ENCODE peak calls at places on chromosomes 7 and 10, in five cellular contexts. One of them, this sample, is unnamed.

GRCh38 chr7:87999261-87999660 is 65.2 kb downstream of the ADAM22 start:
- DNase-seq in activated T-helper 1 cell treated with anti-CD3 and anti-CD28 coated beads, Interleukin-12 subunit alpha, Interleukin-12 subunit beta, Interleukin-2, Interleukin-4 antibody, amounts not matched to agents 30 ng/mL and 10 ng/mL and 1 ng/mL, durations not matched to agents 14 hours and 24 hours and 36 hours: no peak
- DNase-seq in colonic mucosa: no peak
- DNase-seq in mesothelial cell of epicardium: no peak
- DNase-seq in activated CD8-positive, alpha-beta T cell treated with anti-CD3 and anti-CD28 coated beads for 36 hours: no peak
- DNase-seq in this sample: no peak

GRCh38 chr7:158094671-158095256 is 492.9 kb downstream of the PTPRN2 start:
- DNase-seq in activated CD8-positive, alpha-beta T cell treated with anti-CD3 and anti-CD28 coated beads for 36 hours: no peak
- DNase-seq in colonic mucosa: no peak
- DNase-seq in activated T-helper 1 cell treated with anti-CD3 and anti-CD28 coated beads, Interleukin-12 subunit alpha, Interleukin-12 subunit beta, Interleukin-2, Interleukin-4 antibody, amounts not matched to agents 30 ng/mL and 10 ng/mL and 1 ng/mL, durations not matched to agents 14 hours and 24 hours and 36 hours: no peak
- DNase-seq in mesothelial cell of epicardium: no peak
- DNase-seq in this sample: no peak

GRCh38 chr10:123379156-123379555 is 225.0 kb downstream of the BUB3 start:
- DNase-seq in mesothelial cell of epicardium: no peak
- DNase-seq in activated CD8-positive, alpha-beta T cell treated with anti-CD3 and anti-CD28 coated beads for 36 hours: no peak
- DNase-seq in colonic mucosa: no peak
- DNase-seq in activated T-helper 1 cell treated with anti-CD3 and anti-CD28 coated beads, Interleukin-12 subunit alpha, Interleukin-12 subunit beta, Interleukin-2, Interleukin-4 antibody, amounts not matched to agents 30 ng/mL and 10 ng/mL and 1 ng/mL, durations not matched to agents 14 hours and 24 hours and 36 hours: no peak
- DNase-seq in this sample: no peak

GRCh38 chr7:123916240-123916724 is 8.8 kb upstream of the SPAM1 start:
- DNase-seq in mesothelial cell of epicardium: no peak
- DNase-seq in activated CD8-positive, alpha-beta T cell treated with anti-CD3 and anti-CD28 coated beads for 36 hours: no peak
- DNase-seq in activated T-helper 1 cell treated with anti-CD3 and anti-CD28 coated beads, Interleukin-12 subunit alpha, Interleukin-12 subunit beta, Interleukin-2, Interleukin-4 antibody, amounts not matched to agents 30 ng/mL and 10 ng/mL and 1 ng/mL, durations not matched to agents 14 hours and 24 hours and 36 hours: no peak
- DNase-seq in colonic mucosa: peak; percentile 53
- DNase-seq in this sample: peak; percentile 72

GRCh38 chr10:98340946-98341345 is 73.0 kb upstream of the LOXL4 start:
- DNase-seq in colonic mucosa: no peak
- DNase-seq in activated T-helper 1 cell treated with anti-CD3 and anti-CD28 coated beads, Interleukin-12 subunit alpha, Interleukin-12 subunit beta, Interleukin-2, Interleukin-4 antibody, amounts not matched to agents 30 ng/mL and 10 ng/mL and 1 ng/mL, durations not matched to agents 14 hours and 24 hours and 36 hours: no peak
- DNase-seq in activated CD8-positive, alpha-beta T cell treated with anti-CD3 and anti-CD28 coated beads for 36 hours: no peak
- DNase-seq in mesothelial cell of epicardium: no peak
- DNase-seq in this sample: no peak

GRCh38 chr10:102113956-102114857 is 6.0 kb downstream of the LDB1 start:
- DNase-seq in colonic mucosa: peak; percentile 40
- DNase-seq in activated CD8-positive, alpha-beta T cell treated with anti-CD3 and anti-CD28 coated beads for 36 hours: peak; percentile 38
- DNase-seq in mesothelial cell of epicardium: no peak
- DNase-seq in activated T-helper 1 cell treated with anti-CD3 and anti-CD28 coated beads, Interleukin-12 subunit alpha, Interleukin-12 subunit beta, Interleukin-2, Interleukin-4 antibody, amounts not matched to agents 30 ng/mL and 10 ng/mL and 1 ng/mL, durations not matched to agents 14 hours and 24 hours and 36 hours: no peak
- DNase-seq in this sample: peak; percentile 37

GRCh38 chr10:95187617-95188016 is 6.4 kb upstream of the ACSM6 start:
- DNase-seq in activated CD8-positive, alpha-beta T cell treated with anti-CD3 and anti-CD28 coated beads for 36 hours: no peak
- DNase-seq in colonic mucosa: no peak
- DNase-seq in mesothelial cell of epicardium: no peak
- DNase-seq in activated T-helper 1 cell treated with anti-CD3 and anti-CD28 coated beads, Interleukin-12 subunit alpha, Interleukin-12 subunit beta, Interleukin-2, Interleukin-4 antibody, amounts not matched to agents 30 ng/mL and 10 ng/mL and 1 ng/mL, durations not matched to agents 14 hours and 24 hours and 36 hours: no peak
- DNase-seq in this sample: no peak

GRCh38 chr10:34696423-34696822 is 118.7 kb downstream of the PARD3 start:
- DNase-seq in mesothelial cell of epicardium: no peak
- DNase-seq in activated T-helper 1 cell treated with anti-CD3 and anti-CD28 coated beads, Interleukin-12 subunit alpha, Interleukin-12 subunit beta, Interleukin-2, Interleukin-4 antibody, amounts not matched to agents 30 ng/mL and 10 ng/mL and 1 ng/mL, durations not matched to agents 14 hours and 24 hours and 36 hours: no peak
- DNase-seq in activated CD8-positive, alpha-beta T cell treated with anti-CD3 and anti-CD28 coated beads for 36 hours: no peak
- DNase-seq in colonic mucosa: no peak
- DNase-seq in this sample: no peak

GRCh38 chr7:32093415-32094408 is 23.5 kb upstream of the PDE1C start:
- DNase-seq in mesothelial cell of epicardium: no peak
- DNase-seq in colonic mucosa: no peak
- DNase-seq in activated T-helper 1 cell treated with anti-CD3 and anti-CD28 coated beads, Interleukin-12 subunit alpha, Interleukin-12 subunit beta, Interleukin-2, Interleukin-4 antibody, amounts not matched to agents 30 ng/mL and 10 ng/mL and 1 ng/mL, durations not matched to agents 14 hours and 24 hours and 36 hours: no peak
- DNase-seq in activated CD8-positive, alpha-beta T cell treated with anti-CD3 and anti-CD28 coated beads for 36 hours: no peak
- DNase-seq in this sample: no peak

GRCh38 chr10:31129261-31129660 is 97.6 kb upstream of the ZNF438 start:
- DNase-seq in activated CD8-positive, alpha-beta T cell treated with anti-CD3 and anti-CD28 coated beads for 36 hours: no peak
- DNase-seq in mesothelial cell of epicardium: no peak
- DNase-seq in colonic mucosa: peak; percentile 38
- DNase-seq in activated T-helper 1 cell treated with anti-CD3 and anti-CD28 coated beads, Interleukin-12 subunit alpha, Interleukin-12 subunit beta, Interleukin-2, Interleukin-4 antibody, amounts not matched to agents 30 ng/mL and 10 ng/mL and 1 ng/mL, durations not matched to agents 14 hours and 24 hours and 36 hours: no peak
- DNase-seq in this sample: no peak

GRCh38 chr10:13977861-13978843 is 352.6 kb downstream of the FRMD4A start:
- DNase-seq in activated T-helper 1 cell treated with anti-CD3 and anti-CD28 coated beads, Interleukin-12 subunit alpha, Interleukin-12 subunit beta, Interleukin-2, Interleukin-4 antibody, amounts not matched to agents 30 ng/mL and 10 ng/mL and 1 ng/mL, durations not matched to agents 14 hours and 24 hours and 36 hours: no peak
- DNase-seq in activated CD8-positive, alpha-beta T cell treated with anti-CD3 and anti-CD28 coated beads for 36 hours: no peak
- DNase-seq in colonic mucosa: no peak
- DNase-seq in mesothelial cell of epicardium: no peak
- DNase-seq in this sample: no peak

GRCh38 chr10:117535752-117536358 is 6.7 kb upstream of the EMX2 start:
- DNase-seq in activated CD8-positive, alpha-beta T cell treated with anti-CD3 and anti-CD28 coated beads for 36 hours: no peak
- DNase-seq in mesothelial cell of epicardium: no peak
- DNase-seq in activated T-helper 1 cell treated with anti-CD3 and anti-CD28 coated beads, Interleukin-12 subunit alpha, Interleukin-12 subunit beta, Interleukin-2, Interleukin-4 antibody, amounts not matched to agents 30 ng/mL and 10 ng/mL and 1 ng/mL, durations not matched to agents 14 hours and 24 hours and 36 hours: no peak
- DNase-seq in colonic mucosa: no peak
- DNase-seq in this sample: no peak

GRCh38 chr10:13347235-13348156 is 597 bp downstream of the SEPHS1 start:
- DNase-seq in mesothelial cell of epicardium: peak; percentile 77
- DNase-seq in activated T-helper 1 cell treated with anti-CD3 and anti-CD28 coated beads, Interleukin-12 subunit alpha, Interleukin-12 subunit beta, Interleukin-2, Interleukin-4 antibody, amounts not matched to agents 30 ng/mL and 10 ng/mL and 1 ng/mL, durations not matched to agents 14 hours and 24 hours and 36 hours: peak; percentile 65
- DNase-seq in activated CD8-positive, alpha-beta T cell treated with anti-CD3 and anti-CD28 coated beads for 36 hours: peak; percentile 80
- DNase-seq in colonic mucosa: peak; percentile 81
- DNase-seq in this sample: peak; percentile 90

GRCh38 chr7:96718107-96719003 is 8.7 kb upstream of the SEM1 start:
- DNase-seq in mesothelial cell of epicardium: no peak
- DNase-seq in colonic mucosa: no peak
- DNase-seq in activated T-helper 1 cell treated with anti-CD3 and anti-CD28 coated beads, Interleukin-12 subunit alpha, Interleukin-12 subunit beta, Interleukin-2, Interleukin-4 antibody, amounts not matched to agents 30 ng/mL and 10 ng/mL and 1 ng/mL, durations not matched to agents 14 hours and 24 hours and 36 hours: no peak
- DNase-seq in activated CD8-positive, alpha-beta T cell treated with anti-CD3 and anti-CD28 coated beads for 36 hours: no peak
- DNase-seq in this sample: no peak

GRCh38 chr10:14382022-14382421 is 51.3 kb upstream of the FRMD4A start:
- DNase-seq in activated CD8-positive, alpha-beta T cell treated with anti-CD3 and anti-CD28 coated beads for 36 hours: peak; percentile 78
- DNase-seq in mesothelial cell of epicardium: no peak
- DNase-seq in activated T-helper 1 cell treated with anti-CD3 and anti-CD28 coated beads, Interleukin-12 subunit alpha, Interleukin-12 subunit beta, Interleukin-2, Interleukin-4 antibody, amounts not matched to agents 30 ng/mL and 10 ng/mL and 1 ng/mL, durations not matched to agents 14 hours and 24 hours and 36 hours: peak; percentile 21
- DNase-seq in colonic mucosa: no peak
- DNase-seq in this sample: no peak

GRCh38 chr7:34260282-34260681 is 354.9 kb downstream of the BMPER start:
- DNase-seq in mesothelial cell of epicardium: no peak
- DNase-seq in activated T-helper 1 cell treated with anti-CD3 and anti-CD28 coated beads, Interleukin-12 subunit alpha, Interleukin-12 subunit beta, Interleukin-2, Interleukin-4 antibody, amounts not matched to agents 30 ng/mL and 10 ng/mL and 1 ng/mL, durations not matched to agents 14 hours and 24 hours and 36 hours: no peak
- DNase-seq in activated CD8-positive, alpha-beta T cell treated with anti-CD3 and anti-CD28 coated beads for 36 hours: no peak
- DNase-seq in colonic mucosa: no peak
- DNase-seq in this sample: no peak

GRCh38 chr10:74067373-74068370 is 69.8 kb downstream of the VCL start:
- DNase-seq in colonic mucosa: no peak
- DNase-seq in activated T-helper 1 cell treated with anti-CD3 and anti-CD28 coated beads, Interleukin-12 subunit alpha, Interleukin-12 subunit beta, Interleukin-2, Interleukin-4 antibody, amounts not matched to agents 30 ng/mL and 10 ng/mL and 1 ng/mL, durations not matched to agents 14 hours and 24 hours and 36 hours: no peak
- DNase-seq in activated CD8-positive, alpha-beta T cell treated with anti-CD3 and anti-CD28 coated beads for 36 hours: no peak
- DNase-seq in mesothelial cell of epicardium: no peak
- DNase-seq in this sample: no peak

GRCh38 chr10:84190621-84191020 is 3.7 kb upstream of the CDHR1 start:
- DNase-seq in activated T-helper 1 cell treated with anti-CD3 and anti-CD28 coated beads, Interleukin-12 subunit alpha, Interleukin-12 subunit beta, Interleukin-2, Interleukin-4 antibody, amounts not matched to agents 30 ng/mL and 10 ng/mL and 1 ng/mL, durations not matched to agents 14 hours and 24 hours and 36 hours: no peak
- DNase-seq in activated CD8-positive, alpha-beta T cell treated with anti-CD3 and anti-CD28 coated beads for 36 hours: no peak
- DNase-seq in mesothelial cell of epicardium: no peak
- DNase-seq in colonic mucosa: no peak
- DNase-seq in this sample: no peak

GRCh38 chr7:9083837-9084236 is 650.4 kb downstream of the NXPH1 start:
- DNase-seq in mesothelial cell of epicardium: no peak
- DNase-seq in activated T-helper 1 cell treated with anti-CD3 and anti-CD28 coated beads, Interleukin-12 subunit alpha, Interleukin-12 subunit beta, Interleukin-2, Interleukin-4 antibody, amounts not matched to agents 30 ng/mL and 10 ng/mL and 1 ng/mL, durations not matched to agents 14 hours and 24 hours and 36 hours: no peak
- DNase-seq in colonic mucosa: no peak
- DNase-seq in activated CD8-positive, alpha-beta T cell treated with anti-CD3 and anti-CD28 coated beads for 36 hours: no peak
- DNase-seq in this sample: peak; percentile 4

GRCh38 chr7:102404005-102404861 is 8.1 kb downstream of the PRKRIP1 start:
- DNase-seq in colonic mucosa: peak; percentile 26
- DNase-seq in activated CD8-positive, alpha-beta T cell treated with anti-CD3 and anti-CD28 coated beads for 36 hours: peak; percentile 59
- DNase-seq in mesothelial cell of epicardium: no peak
- DNase-seq in activated T-helper 1 cell treated with anti-CD3 and anti-CD28 coated beads, Interleukin-12 subunit alpha, Interleukin-12 subunit beta, Interleukin-2, Interleukin-4 antibody, amounts not matched to agents 30 ng/mL and 10 ng/mL and 1 ng/mL, durations not matched to agents 14 hours and 24 hours and 36 hours: peak; percentile 27
- DNase-seq in this sample: peak; percentile 56

GRCh38 chr10:87608756-87609155 is 50.9 kb upstream of the PAPSS2 start:
- DNase-seq in mesothelial cell of epicardium: no peak
- DNase-seq in activated CD8-positive, alpha-beta T cell treated with anti-CD3 and anti-CD28 coated beads for 36 hours: no peak
- DNase-seq in activated T-helper 1 cell treated with anti-CD3 and anti-CD28 coated beads, Interleukin-12 subunit alpha, Interleukin-12 subunit beta, Interleukin-2, Interleukin-4 antibody, amounts not matched to agents 30 ng/mL and 10 ng/mL and 1 ng/mL, durations not matched to agents 14 hours and 24 hours and 36 hours: no peak
- DNase-seq in colonic mucosa: no peak
- DNase-seq in this sample: no peak

GRCh38 chr7:22853138-22853537 is 30.5 kb upstream of the TOMM7 start:
- DNase-seq in colonic mucosa: no peak
- DNase-seq in activated T-helper 1 cell treated with anti-CD3 and anti-CD28 coated beads, Interleukin-12 subunit alpha, Interleukin-12 subunit beta, Interleukin-2, Interleukin-4 antibody, amounts not matched to agents 30 ng/mL and 10 ng/mL and 1 ng/mL, durations not matched to agents 14 hours and 24 hours and 36 hours: no peak
- DNase-seq in activated CD8-positive, alpha-beta T cell treated with anti-CD3 and anti-CD28 coated beads for 36 hours: no peak
- DNase-seq in mesothelial cell of epicardium: no peak
- DNase-seq in this sample: no peak

GRCh38 chr7:38451840-38452239 is 178.4 kb upstream of the TARP start:
- DNase-seq in mesothelial cell of epicardium: no peak
- DNase-seq in activated CD8-positive, alpha-beta T cell treated with anti-CD3 and anti-CD28 coated beads for 36 hours: no peak
- DNase-seq in activated T-helper 1 cell treated with anti-CD3 and anti-CD28 coated beads, Interleukin-12 subunit alpha, Interleukin-12 subunit beta, Interleukin-2, Interleukin-4 antibody, amounts not matched to agents 30 ng/mL and 10 ng/mL and 1 ng/mL, durations not matched to agents 14 hours and 24 hours and 36 hours: no peak
- DNase-seq in colonic mucosa: no peak
- DNase-seq in this sample: no peak

GRCh38 chr10:14837003-14837755 is 658 bp downstream of the CDNF start:
- DNase-seq in activated CD8-positive, alpha-beta T cell treated with anti-CD3 and anti-CD28 coated beads for 36 hours: no peak
- DNase-seq in activated T-helper 1 cell treated with anti-CD3 and anti-CD28 coated beads, Interleukin-12 subunit alpha, Interleukin-12 subunit beta, Interleukin-2, Interleukin-4 antibody, amounts not matched to agents 30 ng/mL and 10 ng/mL and 1 ng/mL, durations not matched to agents 14 hours and 24 hours and 36 hours: no peak
- DNase-seq in colonic mucosa: no peak
- DNase-seq in mesothelial cell of epicardium: no peak
- DNase-seq in this sample: no peak

GRCh38 chr10:3217301-3217700 is 44.7 kb upstream of the PITRM1 start:
- DNase-seq in colonic mucosa: no peak
- DNase-seq in activated T-helper 1 cell treated with anti-CD3 and anti-CD28 coated beads, Interleukin-12 subunit alpha, Interleukin-12 subunit beta, Interleukin-2, Interleukin-4 antibody, amounts not matched to agents 30 ng/mL and 10 ng/mL and 1 ng/mL, durations not matched to agents 14 hours and 24 hours and 36 hours: no peak
- DNase-seq in mesothelial cell of epicardium: no peak
- DNase-seq in activated CD8-positive, alpha-beta T cell treated with anti-CD3 and anti-CD28 coated beads for 36 hours: no peak
- DNase-seq in this sample: no peak

GRCh38 chr7:30799206-30799975 is 28.2 kb downstream of the MINDY4 start:
- DNase-seq in activated CD8-positive, alpha-beta T cell treated with anti-CD3 and anti-CD28 coated beads for 36 hours: no peak
- DNase-seq in colonic mucosa: no peak
- DNase-seq in mesothelial cell of epicardium: no peak
- DNase-seq in activated T-helper 1 cell treated with anti-CD3 and anti-CD28 coated beads, Interleukin-12 subunit alpha, Interleukin-12 subunit beta, Interleukin-2, Interleukin-4 antibody, amounts not matched to agents 30 ng/mL and 10 ng/mL and 1 ng/mL, durations not matched to agents 14 hours and 24 hours and 36 hours: no peak
- DNase-seq in this sample: no peak

GRCh38 chr7:82789883-82790609 is 346.5 kb upstream of the CACNA2D1 start:
- DNase-seq in mesothelial cell of epicardium: no peak
- DNase-seq in activated CD8-positive, alpha-beta T cell treated with anti-CD3 and anti-CD28 coated beads for 36 hours: no peak
- DNase-seq in colonic mucosa: no peak
- DNase-seq in activated T-helper 1 cell treated with anti-CD3 and anti-CD28 coated beads, Interleukin-12 subunit alpha, Interleukin-12 subunit beta, Interleukin-2, Interleukin-4 antibody, amounts not matched to agents 30 ng/mL and 10 ng/mL and 1 ng/mL, durations not matched to agents 14 hours and 24 hours and 36 hours: no peak
- DNase-seq in this sample: no peak

GRCh38 chr7:91082854-91083495 is 181.3 kb upstream of the FZD1 start:
- DNase-seq in activated CD8-positive, alpha-beta T cell treated with anti-CD3 and anti-CD28 coated beads for 36 hours: no peak
- DNase-seq in activated T-helper 1 cell treated with anti-CD3 and anti-CD28 coated beads, Interleukin-12 subunit alpha, Interleukin-12 subunit beta, Interleukin-2, Interleukin-4 antibody, amounts not matched to agents 30 ng/mL and 10 ng/mL and 1 ng/mL, durations not matched to agents 14 hours and 24 hours and 36 hours: no peak
- DNase-seq in colonic mucosa: no peak
- DNase-seq in mesothelial cell of epicardium: no peak
- DNase-seq in this sample: no peak

GRCh38 chr7:47764746-47765145 is 182.8 kb upstream of the TNS3 start:
- DNase-seq in activated CD8-positive, alpha-beta T cell treated with anti-CD3 and anti-CD28 coated beads for 36 hours: no peak
- DNase-seq in mesothelial cell of epicardium: no peak
- DNase-seq in activated T-helper 1 cell treated with anti-CD3 and anti-CD28 coated beads, Interleukin-12 subunit alpha, Interleukin-12 subunit beta, Interleukin-2, Interleukin-4 antibody, amounts not matched to agents 30 ng/mL and 10 ng/mL and 1 ng/mL, durations not matched to agents 14 hours and 24 hours and 36 hours: no peak
- DNase-seq in colonic mucosa: no peak
- DNase-seq in this sample: no peak

GRCh38 chr7:149261321-149261828 is 621 bp upstream of the ZNF783 start:
- DNase-seq in mesothelial cell of epicardium: no peak
- DNase-seq in colonic mucosa: no peak
- DNase-seq in activated T-helper 1 cell treated with anti-CD3 and anti-CD28 coated beads, Interleukin-12 subunit alpha, Interleukin-12 subunit beta, Interleukin-2, Interleukin-4 antibody, amounts not matched to agents 30 ng/mL and 10 ng/mL and 1 ng/mL, durations not matched to agents 14 hours and 24 hours and 36 hours: no peak
- DNase-seq in activated CD8-positive, alpha-beta T cell treated with anti-CD3 and anti-CD28 coated beads for 36 hours: peak; percentile 44
- DNase-seq in this sample: no peak

GRCh38 chr10:94005050-94005449 is 11.3 kb downstream of the PLCE1 start:
- DNase-seq in mesothelial cell of epicardium: no peak
- DNase-seq in colonic mucosa: peak; percentile 87
- DNase-seq in activated CD8-positive, alpha-beta T cell treated with anti-CD3 and anti-CD28 coated beads for 36 hours: no peak
- DNase-seq in activated T-helper 1 cell treated with anti-CD3 and anti-CD28 coated beads, Interleukin-12 subunit alpha, Interleukin-12 subunit beta, Interleukin-2, Interleukin-4 antibody, amounts not matched to agents 30 ng/mL and 10 ng/mL and 1 ng/mL, durations not matched to agents 14 hours and 24 hours and 36 hours: no peak
- DNase-seq in this sample: no peak

GRCh38 chr7:6164491-6164890 is 107.9 kb downstream of the CYTH3 start:
- DNase-seq in activated T-helper 1 cell treated with anti-CD3 and anti-CD28 coated beads, Interleukin-12 subunit alpha, Interleukin-12 subunit beta, Interleukin-2, Interleukin-4 antibody, amounts not matched to agents 30 ng/mL and 10 ng/mL and 1 ng/mL, durations not matched to agents 14 hours and 24 hours and 36 hours: no peak
- DNase-seq in colonic mucosa: no peak
- DNase-seq in activated CD8-positive, alpha-beta T cell treated with anti-CD3 and anti-CD28 coated beads for 36 hours: no peak
- DNase-seq in mesothelial cell of epicardium: no peak
- DNase-seq in this sample: peak; percentile 56

GRCh38 chr7:100437150-100438100 is 1.1 kb upstream of the PPP1R35 start:
- DNase-seq in activated CD8-positive, alpha-beta T cell treated with anti-CD3 and anti-CD28 coated beads for 36 hours: no peak
- DNase-seq in mesothelial cell of epicardium: no peak
- DNase-seq in colonic mucosa: no peak
- DNase-seq in activated T-helper 1 cell treated with anti-CD3 and anti-CD28 coated beads, Interleukin-12 subunit alpha, Interleukin-12 subunit beta, Interleukin-2, Interleukin-4 antibody, amounts not matched to agents 30 ng/mL and 10 ng/mL and 1 ng/mL, durations not matched to agents 14 hours and 24 hours and 36 hours: no peak
- DNase-seq in this sample: no peak

This sample was measured in Caco-2.